ENCODE peak calls at places on chromosomes 6 and 20, in seven cellular contexts. N is GM23248, J is OCI-LY7, A is HepG2, L is GM23338, F is fibroblast of lung, T is K562. C is an unnamed sample.

GRCh38 chr20:58073945-58074920 is 154.2 kb downstream of the ANKRD60 start:
- DNase-seq in N (peak; percentile 92), J (no peak), A (no peak), L (no peak), F (peak; percentile 81), T (no peak), C (peak; percentile 72)

GRCh38 chr6:136753624-136754023 is 38.7 kb downstream of the MAP3K5 start:
- DNase-seq in N (no peak), J (no peak), A (no peak), L (peak; percentile 15), F (peak; percentile 32), T (no peak), C (no peak)

GRCh38 chr6:101666256-101666655 is 272.7 kb downstream of the GRIK2 start:
- DNase-seq in N (peak; percentile 79), J (no peak), A (peak; percentile 0), L (no peak), F (peak; percentile 94), T (no peak), C (peak; percentile 92)

GRCh38 chr6:32692019-32692418 is 25.6 kb upstream of the HLA-DQB1 start:
- DNase-seq in N (no peak), J (peak; percentile 83), A (peak; percentile 35), L (peak; percentile 72), F (no peak), T (no peak), C (no peak)

GRCh38 chr20:38210741-38211140 is 45.7 kb upstream of the TGM2 start:
- DNase-seq in N (peak; percentile 47), J (no peak), A (no peak), L (no peak), F (peak; percentile 53), T (peak; percentile 54), C (peak; percentile 41)

GRCh38 chr6:112956696-112957525 is 609.8 kb downstream of the RFPL4B start:
- DNase-seq in N (peak; percentile 79), J (no peak), A (no peak), L (no peak), F (peak; percentile 98), T (peak; percentile 37), C (peak; percentile 98)

GRCh38 chr20:51156041-51156795 is 133.3 kb upstream of the KCNG1 start:
- DNase-seq in N (peak; percentile 63), J (no peak), A (no peak), L (no peak), F (peak; percentile 17), T (no peak), C (peak; percentile 20)

GRCh38 chr20:59013959-59014608 is 5.1 kb upstream of the TUBB1 start:
- DNase-seq in N (peak; percentile 92), J (no peak), A (no peak), L (no peak), F (peak; percentile 78), T (no peak), C (peak; percentile 70)

GRCh38 chr20:50915424-50915823 is 15.8 kb downstream of the ADNP start:
- DNase-seq in N (peak; percentile 82), J (no peak), A (no peak), L (no peak), F (peak; percentile 55), T (no peak), C (peak; percentile 36)

GRCh38 chr6:2899596-2899995 is 3.5 kb downstream of the SERPINB9 start:
- DNase-seq in N (no peak), J (no peak), A (no peak), L (no peak), F (no peak), T (no peak), C (no peak)

DNA sequence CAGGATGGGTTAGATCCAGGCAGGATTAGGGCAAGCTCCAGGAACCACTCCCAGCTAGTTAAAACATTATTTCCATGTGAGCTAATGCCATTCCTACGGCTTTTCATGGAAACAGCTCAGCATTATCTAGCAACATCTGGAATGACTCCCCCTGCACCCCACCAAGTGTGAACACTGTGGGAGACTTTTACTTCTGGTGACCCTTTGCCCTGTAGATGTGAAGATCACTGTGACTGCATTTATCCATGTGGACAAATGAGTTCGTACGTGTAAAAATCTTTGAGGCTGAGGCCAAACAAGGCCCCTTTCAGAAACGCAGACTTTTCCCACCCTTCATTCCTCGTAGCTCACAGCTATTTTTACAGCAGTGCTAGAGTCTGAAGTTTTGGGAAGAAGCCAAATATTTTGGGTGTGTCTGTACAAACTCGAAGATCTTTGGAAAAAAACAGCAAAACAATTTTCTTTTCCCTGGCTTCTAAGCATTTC is 221.8 kb upstream of the SOX4 start:
- DNase-seq in N (peak; percentile 47), J (no peak), A (peak; percentile 54), L (no peak), F (peak; percentile 73), T (no peak), C (peak; percentile 64)
- H2AFZ ChIP-seq in N (peak overlapping the region; percentile 24), J (no peak overlapping the region), A (no peak overlapping the region), L (peak overlapping the region; percentile 54), F (peak overlapping the region; percentile 38), T (no peak overlapping the region), C (peak overlapping the region; percentile 35)

GRCh38 chr20:20781029-20781428 is 68.6 kb upstream of the RALGAPA2 start:
- DNase-seq in N (no peak), J (no peak), A (no peak), L (no peak), F (no peak), T (no peak), C (no peak)
- H2AFZ ChIP-seq in N (no peak overlapping the region), J (no peak overlapping the region), A (no peak overlapping the region), L (peak overlapping the region; percentile 63), F (no peak overlapping the region), T (no peak overlapping the region), C (no peak overlapping the region)

GRCh38 chr6:139252018-139252390 is 39.8 kb downstream of the TXLNB start:
- DNase-seq in N (no peak), J (no peak), A (no peak), L (no peak), F (no peak), T (no peak), C (no peak)
- H2AFZ ChIP-seq in N (no peak overlapping the region), J (no peak overlapping the region), A (no peak overlapping the region), L (no peak overlapping the region), F (no peak overlapping the region), T (no peak overlapping the region), C (no peak overlapping the region)

GRCh38 chr20:42484335-42484734 is 705.4 kb downstream of the PTPRT start:
- DNase-seq in N (peak; percentile 16), J (no peak), A (no peak), L (no peak), F (peak; percentile 2), T (no peak), C (no peak)

GRCh38 chr20:42482808-42483207 is 706.9 kb downstream of the PTPRT start:
- DNase-seq in N (no peak), J (no peak), A (no peak), L (no peak), F (no peak), T (no peak), C (no peak)

GRCh38 chr20:42484790-42485365 is 704.8 kb downstream of the PTPRT start:
- DNase-seq in N (no peak), J (no peak), A (no peak), L (no peak), F (no peak), T (no peak), C (no peak)

GRCh38 chr20:42483694-42484303 is 705.9 kb downstream of the PTPRT start:
- DNase-seq in N (no peak), J (peak; percentile 30), A (peak; percentile 32), L (peak; percentile 2), F (no peak), T (peak; percentile 71), C (no peak)

GRCh38 chr20:42485566-42485965 is 704.1 kb downstream of the PTPRT start:
- DNase-seq in N (no peak), J (no peak), A (no peak), L (no peak), F (no peak), T (no peak), C (no peak)
- H2AFZ ChIP-seq in N (no peak overlapping the region), J (no peak overlapping the region), A (no peak overlapping the region), L (no peak overlapping the region), F (no peak overlapping the region), T (no peak overlapping the region), C (no peak overlapping the region)

GRCh38 chr6:134379599-134379998 is 61.7 kb upstream of the SGK1 start:
- DNase-seq in N (no peak), J (no peak), A (no peak), L (no peak), F (no peak), T (no peak), C (no peak)

GRCh38 chr6:134376785-134377184 is 58.9 kb upstream of the SGK1 start:
- DNase-seq in N (no peak), J (no peak), A (no peak), L (no peak), F (no peak), T (no peak), C (no peak)

GRCh38 chr6:134375199-134375598 is 57.3 kb upstream of the SGK1 start:
- DNase-seq in N (no peak), J (no peak), A (no peak), L (no peak), F (no peak), T (no peak), C (no peak)

GRCh38 chr6:134381926-134382325 is 64.0 kb upstream of the SGK1 start:
- DNase-seq in N (no peak), J (no peak), A (no peak), L (no peak), F (no peak), T (no peak), C (no peak)

GRCh38 chr6:134379086-134379485 is 61.2 kb upstream of the SGK1 start:
- DNase-seq in N (no peak), J (no peak), A (no peak), L (peak; percentile 86), F (no peak), T (no peak), C (no peak)
- H2AFZ ChIP-seq in N (no peak overlapping the region), J (peak overlapping the region; percentile 55), A (no peak overlapping the region), L (no peak overlapping the region), F (no peak overlapping the region), T (peak overlapping the region; percentile 77), C (no peak overlapping the region)

DNA sequence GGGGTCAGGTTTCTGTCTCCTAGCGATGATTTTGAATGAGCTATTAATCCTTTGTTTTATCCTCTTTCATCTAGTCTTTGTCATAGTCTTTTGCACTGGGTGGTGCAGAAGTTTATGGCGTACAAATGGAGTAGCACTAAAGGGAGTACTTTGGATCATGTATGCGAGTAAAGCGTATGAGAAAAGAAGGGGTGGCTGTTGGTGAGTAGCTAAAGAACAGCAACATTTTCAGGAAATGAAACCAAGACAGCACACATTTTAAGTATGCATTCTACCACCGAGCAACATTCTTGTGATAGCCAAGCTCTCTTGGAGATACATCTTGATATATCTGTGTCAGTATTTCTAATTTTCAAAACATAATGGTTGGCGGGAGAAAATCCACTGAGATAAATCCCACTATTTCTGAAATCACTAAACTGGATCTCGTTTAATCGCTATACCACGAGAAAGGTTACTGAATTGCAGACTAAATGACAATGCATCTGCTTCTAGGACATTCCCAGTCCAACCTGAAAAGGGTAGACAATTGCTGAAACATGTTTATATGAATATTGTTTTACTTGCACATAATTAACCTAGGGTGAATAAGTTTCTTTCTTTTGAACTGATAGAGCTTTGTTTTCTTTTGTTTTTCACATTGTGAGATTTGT is 196.1 kb downstream of the TRIM27 start:
- DNase-seq in N (no peak), J (peak; percentile 49), A (no peak), L (no peak), F (no peak), T (peak; percentile 17), C (no peak)
- H2AFZ ChIP-seq in N (peak overlapping the region; percentile 94), J (peak overlapping the region; percentile 85), A (peak overlapping the region; percentile 7), L (no peak overlapping the region), F (no peak overlapping the region), T (peak overlapping the region; percentile 89), C (no peak overlapping the region)

GRCh38 chr6:152503541-152503940 is 133.6 kb downstream of the SYNE1 start:
- DNase-seq in N (peak; percentile 60), J (no peak), A (no peak), L (no peak), F (peak; percentile 8), T (no peak), C (no peak)
- H2AFZ ChIP-seq in N (no peak overlapping the region), J (no peak overlapping the region), A (no peak overlapping the region), L (no peak overlapping the region), F (no peak overlapping the region), T (no peak overlapping the region), C (no peak overlapping the region)